ENCODE peak calls at places on chromosomes 16 and 17, in seven cellular contexts. One of them, this sample, is unnamed.

GRCh38 chr17:70144260-70144846 is 25.0 kb upstream of the KCNJ2 start:
- DNase-seq in cardiac muscle cell: peak; percentile 30
- DNase-seq in GM23338: peak; percentile 32
- DNase-seq in mammary epithelial cell: peak; percentile 16
- DNase-seq in astrocyte: peak; percentile 7
- DNase-seq in OCI-LY7: peak; percentile 56
- DNase-seq in neural progenitor cell: peak; percentile 24
- DNase-seq in this sample: no peak

GRCh38 chr16:4179763-4180260 is 62.1 kb downstream of the SRL start:
- DNase-seq in astrocyte: no peak
- DNase-seq in OCI-LY7: no peak
- DNase-seq in cardiac muscle cell: no peak
- DNase-seq in GM23338: no peak
- DNase-seq in mammary epithelial cell: no peak
- DNase-seq in neural progenitor cell: no peak
- DNase-seq in this sample: no peak

GRCh38 chr17:51946311-51946710 is 212.2 kb downstream of the CA10 start:
- DNase-seq in GM23338: no peak
- DNase-seq in neural progenitor cell: no peak
- DNase-seq in mammary epithelial cell: no peak
- DNase-seq in cardiac muscle cell: no peak
- DNase-seq in astrocyte: no peak
- DNase-seq in OCI-LY7: no peak
- DNase-seq in this sample: no peak

GRCh38 chr17:33526753-33527152 is 233.7 kb upstream of the ASIC2 start:
- DNase-seq in OCI-LY7: no peak
- DNase-seq in cardiac muscle cell: no peak
- DNase-seq in astrocyte: no peak
- DNase-seq in mammary epithelial cell: no peak
- DNase-seq in GM23338: no peak
- DNase-seq in neural progenitor cell: no peak
- DNase-seq in this sample: no peak

GRCh38 chr17:49333806-49334205 is 28.2 kb downstream of the ZNF652 start:
- DNase-seq in astrocyte: no peak
- DNase-seq in OCI-LY7: no peak
- DNase-seq in cardiac muscle cell: no peak
- DNase-seq in neural progenitor cell: no peak
- DNase-seq in mammary epithelial cell: no peak
- DNase-seq in GM23338: no peak
- DNase-seq in this sample: no peak

GRCh38 chr17:40480501-40481003 is 20.9 kb downstream of the TNS4 start:
- DNase-seq in astrocyte: no peak
- DNase-seq in mammary epithelial cell: peak; percentile 63
- DNase-seq in cardiac muscle cell: no peak
- DNase-seq in GM23338: no peak
- DNase-seq in neural progenitor cell: no peak
- DNase-seq in OCI-LY7: peak; percentile 67
- DNase-seq in this sample: no peak

GRCh38 chr17:3260600-3260999 is 37.6 kb downstream of the OR3A1 start:
- DNase-seq in mammary epithelial cell: no peak
- DNase-seq in astrocyte: no peak
- DNase-seq in OCI-LY7: no peak
- DNase-seq in neural progenitor cell: no peak
- DNase-seq in GM23338: no peak
- DNase-seq in cardiac muscle cell: no peak
- DNase-seq in this sample: no peak

GRCh38 chr17:57567278-57567677 is 177.8 kb downstream of the CCDC182 start:
- DNase-seq in astrocyte: no peak
- DNase-seq in neural progenitor cell: no peak
- DNase-seq in cardiac muscle cell: no peak
- DNase-seq in GM23338: no peak
- DNase-seq in mammary epithelial cell: no peak
- DNase-seq in OCI-LY7: no peak
- DNase-seq in this sample: no peak

GRCh38 chr17:41168121-41168520 is at the start of gene KRTAP4-3:
- DNase-seq in mammary epithelial cell: no peak
- DNase-seq in neural progenitor cell: no peak
- DNase-seq in cardiac muscle cell: no peak
- DNase-seq in astrocyte: no peak
- DNase-seq in OCI-LY7: no peak
- DNase-seq in GM23338: no peak
- DNase-seq in this sample: no peak

DNA sequence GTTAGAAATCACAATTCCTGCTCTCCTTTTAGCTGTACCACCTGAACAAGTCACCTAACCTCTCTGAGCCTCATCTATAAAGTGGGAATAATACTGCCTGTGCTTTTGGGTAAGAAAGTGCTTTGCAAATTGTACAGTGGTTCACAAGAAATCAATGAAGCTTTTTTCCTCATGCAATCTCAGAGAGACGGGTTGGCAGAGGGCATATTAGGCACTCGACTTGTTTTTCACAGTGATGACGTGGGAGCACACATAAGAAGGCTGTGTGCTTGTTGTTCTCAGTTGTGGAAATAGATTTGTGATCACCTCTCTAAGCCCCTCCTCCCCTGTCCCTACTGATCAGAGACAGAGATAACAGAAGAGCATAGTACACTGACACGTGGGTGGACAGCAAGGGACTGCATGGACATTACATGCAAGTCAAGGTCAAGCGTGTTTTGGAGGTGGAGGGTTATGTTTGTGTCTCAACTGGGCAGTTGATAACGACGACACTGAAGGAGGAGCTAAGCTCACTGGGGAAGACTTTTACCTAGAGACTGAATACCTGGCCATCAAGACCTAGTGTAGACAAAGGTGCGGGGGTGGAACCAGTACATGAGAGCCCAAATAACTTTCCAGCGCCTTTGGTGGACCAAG is 1.7 kb upstream of the GPT2 start:
- DNase-seq in cardiac muscle cell: no peak
- DNase-seq in astrocyte: no peak
- DNase-seq in mammary epithelial cell: no peak
- DNase-seq in GM23338: peak; percentile 49
- DNase-seq in OCI-LY7: no peak
- DNase-seq in neural progenitor cell: no peak
- DNase-seq in this sample: no peak
- H3K27ac ChIP-seq in cardiac muscle cell: no peak overlapping the region
- H3K27ac ChIP-seq in astrocyte: no peak overlapping the region
- H3K27ac ChIP-seq in mammary epithelial cell: no peak overlapping the region
- H3K27ac ChIP-seq in GM23338: no peak overlapping the region
- H3K27ac ChIP-seq in OCI-LY7: no peak overlapping the region
- H3K27ac ChIP-seq in neural progenitor cell: no peak overlapping the region
- H3K27ac ChIP-seq in this sample: no peak overlapping the region

GRCh38 chr17:36938566-36939058 is 1.3 kb downstream of the LHX1 start:
- DNase-seq in OCI-LY7: no peak
- DNase-seq in astrocyte: no peak
- DNase-seq in mammary epithelial cell: no peak
- DNase-seq in cardiac muscle cell: no peak
- DNase-seq in GM23338: no peak
- DNase-seq in neural progenitor cell: peak; percentile 70
- DNase-seq in this sample: no peak

GRCh38 chr17:36939059-36939943 is 2.0 kb downstream of the LHX1 start:
- DNase-seq in astrocyte: no peak
- DNase-seq in cardiac muscle cell: no peak
- DNase-seq in mammary epithelial cell: no peak
- DNase-seq in OCI-LY7: no peak
- DNase-seq in GM23338: no peak
- DNase-seq in neural progenitor cell: peak; percentile 45
- DNase-seq in this sample: no peak

GRCh38 chr17:36937001-36937960 is at the start of gene LHX1:
- DNase-seq in OCI-LY7: no peak
- DNase-seq in astrocyte: no peak
- DNase-seq in neural progenitor cell: peak; percentile 62
- DNase-seq in GM23338: peak; percentile 76
- DNase-seq in cardiac muscle cell: peak; percentile 52
- DNase-seq in mammary epithelial cell: no peak
- DNase-seq in this sample: no peak

GRCh38 chr17:36936455-36936934 is 780 bp upstream of the LHX1 start:
- DNase-seq in mammary epithelial cell: no peak
- DNase-seq in astrocyte: no peak
- DNase-seq in OCI-LY7: no peak
- DNase-seq in GM23338: peak; percentile 90
- DNase-seq in neural progenitor cell: peak; percentile 90
- DNase-seq in cardiac muscle cell: peak; percentile 81
- DNase-seq in this sample: no peak

GRCh38 chr17:36937961-36938565 is 788 bp downstream of the LHX1 start:
- DNase-seq in GM23338: peak; percentile 68
- DNase-seq in OCI-LY7: no peak
- DNase-seq in neural progenitor cell: peak; percentile 76
- DNase-seq in mammary epithelial cell: no peak
- DNase-seq in cardiac muscle cell: peak; percentile 78
- DNase-seq in astrocyte: peak; percentile 25
- DNase-seq in this sample: no peak
- H3K4me1 ChIP-seq in GM23338: peaks cover 71% of the 10 kb centered on the region
- H3K4me1 ChIP-seq in OCI-LY7: no peaks in the 10 kb centered on the region
- H3K4me1 ChIP-seq in neural progenitor cell: peaks cover 51% of the 10 kb centered on the region
- H3K4me1 ChIP-seq in mammary epithelial cell: peaks cover 58% of the 10 kb centered on the region
- H3K4me1 ChIP-seq in cardiac muscle cell: peaks cover 24% of the 10 kb centered on the region
- H3K4me1 ChIP-seq in astrocyte: peaks cover 27% of the 10 kb centered on the region
- H3K4me1 ChIP-seq in this sample: peaks cover 19% of the 10 kb centered on the region

GRCh38 chr17:59101178-59101577 is 5.5 kb downstream of the TRIM37 start:
- DNase-seq in neural progenitor cell: no peak
- DNase-seq in cardiac muscle cell: no peak
- DNase-seq in astrocyte: no peak
- DNase-seq in mammary epithelial cell: no peak
- DNase-seq in OCI-LY7: no peak
- DNase-seq in GM23338: no peak
- DNase-seq in this sample: no peak

GRCh38 chr17:59108400-59109102 is 1.9 kb upstream of the TRIM37 start:
- DNase-seq in mammary epithelial cell: no peak
- DNase-seq in cardiac muscle cell: no peak
- DNase-seq in OCI-LY7: no peak
- DNase-seq in neural progenitor cell: peak; percentile 2
- DNase-seq in GM23338: no peak
- DNase-seq in astrocyte: no peak
- DNase-seq in this sample: no peak

GRCh38 chr17:59107306-59107670 is 608 bp upstream of the TRIM37 start:
- DNase-seq in mammary epithelial cell: no peak
- DNase-seq in OCI-LY7: no peak
- DNase-seq in neural progenitor cell: no peak
- DNase-seq in astrocyte: no peak
- DNase-seq in cardiac muscle cell: no peak
- DNase-seq in GM23338: no peak
- DNase-seq in this sample: no peak

GRCh38 chr17:59106463-59107305 is at the start of gene TRIM37:
- DNase-seq in OCI-LY7: peak; percentile 100
- DNase-seq in mammary epithelial cell: peak; percentile 99
- DNase-seq in neural progenitor cell: peak; percentile 99
- DNase-seq in astrocyte: peak; percentile 92
- DNase-seq in GM23338: peak; percentile 99
- DNase-seq in cardiac muscle cell: peak; percentile 99
- DNase-seq in this sample: peak; percentile 97

GRCh38 chr17:59105852-59106462 is 723 bp downstream of the TRIM37 start:
- DNase-seq in OCI-LY7: peak; percentile 50
- DNase-seq in cardiac muscle cell: no peak
- DNase-seq in GM23338: peak; percentile 61
- DNase-seq in astrocyte: peak; percentile 19
- DNase-seq in neural progenitor cell: no peak
- DNase-seq in mammary epithelial cell: peak; percentile 75
- DNase-seq in this sample: peak; percentile 59
- H3K27ac ChIP-seq in OCI-LY7: peak overlapping the region; percentile 77
- H3K27ac ChIP-seq in cardiac muscle cell: peak overlapping the region; percentile 80
- H3K27ac ChIP-seq in GM23338: peak overlapping the region; percentile 96
- H3K27ac ChIP-seq in astrocyte: peak overlapping the region; percentile 82
- H3K27ac ChIP-seq in neural progenitor cell: peak overlapping the region; percentile 81
- H3K27ac ChIP-seq in mammary epithelial cell: peak overlapping the region; percentile 74
- H3K27ac ChIP-seq in this sample: peak overlapping the region; percentile 82

GRCh38 chr17:21247859-21248258 is 5.4 kb downstream of the NATD1 start:
- DNase-seq in cardiac muscle cell: no peak
- DNase-seq in GM23338: no peak
- DNase-seq in neural progenitor cell: no peak
- DNase-seq in mammary epithelial cell: no peak
- DNase-seq in OCI-LY7: no peak
- DNase-seq in astrocyte: no peak
- DNase-seq in this sample: no peak

GRCh38 chr17:21242780-21243515 is 10.3 kb downstream of the NATD1 start:
- DNase-seq in mammary epithelial cell: no peak
- DNase-seq in neural progenitor cell: no peak
- DNase-seq in OCI-LY7: no peak
- DNase-seq in GM23338: no peak
- DNase-seq in cardiac muscle cell: no peak
- DNase-seq in astrocyte: no peak
- DNase-seq in this sample: no peak

GRCh38 chr17:21246698-21247097 is 6.5 kb downstream of the NATD1 start:
- DNase-seq in GM23338: no peak
- DNase-seq in neural progenitor cell: no peak
- DNase-seq in OCI-LY7: no peak
- DNase-seq in astrocyte: no peak
- DNase-seq in cardiac muscle cell: no peak
- DNase-seq in mammary epithelial cell: no peak
- DNase-seq in this sample: no peak

GRCh38 chr17:21243516-21244303 is 9.5 kb downstream of the NATD1 start:
- DNase-seq in mammary epithelial cell: no peak
- DNase-seq in neural progenitor cell: no peak
- DNase-seq in OCI-LY7: no peak
- DNase-seq in astrocyte: no peak
- DNase-seq in cardiac muscle cell: no peak
- DNase-seq in GM23338: no peak
- DNase-seq in this sample: no peak

GRCh38 chr17:21245703-21246102 is 7.5 kb downstream of the NATD1 start:
- DNase-seq in astrocyte: no peak
- DNase-seq in neural progenitor cell: no peak
- DNase-seq in OCI-LY7: peak; percentile 42
- DNase-seq in cardiac muscle cell: no peak
- DNase-seq in mammary epithelial cell: no peak
- DNase-seq in GM23338: no peak
- DNase-seq in this sample: no peak
- H3K4me1 ChIP-seq in astrocyte: no peaks in the 10 kb centered on the region
- H3K4me1 ChIP-seq in neural progenitor cell: peaks cover 16% of the 10 kb centered on the region
- H3K4me1 ChIP-seq in OCI-LY7: peaks cover 12% of the 10 kb centered on the region
- H3K4me1 ChIP-seq in cardiac muscle cell: peaks cover 19% of the 10 kb centered on the region
- H3K4me1 ChIP-seq in mammary epithelial cell: peaks cover 17% of the 10 kb centered on the region
- H3K4me1 ChIP-seq in GM23338: no peaks in the 10 kb centered on the region
- H3K4me1 ChIP-seq in this sample: no peaks in the 10 kb centered on the region

DNA sequence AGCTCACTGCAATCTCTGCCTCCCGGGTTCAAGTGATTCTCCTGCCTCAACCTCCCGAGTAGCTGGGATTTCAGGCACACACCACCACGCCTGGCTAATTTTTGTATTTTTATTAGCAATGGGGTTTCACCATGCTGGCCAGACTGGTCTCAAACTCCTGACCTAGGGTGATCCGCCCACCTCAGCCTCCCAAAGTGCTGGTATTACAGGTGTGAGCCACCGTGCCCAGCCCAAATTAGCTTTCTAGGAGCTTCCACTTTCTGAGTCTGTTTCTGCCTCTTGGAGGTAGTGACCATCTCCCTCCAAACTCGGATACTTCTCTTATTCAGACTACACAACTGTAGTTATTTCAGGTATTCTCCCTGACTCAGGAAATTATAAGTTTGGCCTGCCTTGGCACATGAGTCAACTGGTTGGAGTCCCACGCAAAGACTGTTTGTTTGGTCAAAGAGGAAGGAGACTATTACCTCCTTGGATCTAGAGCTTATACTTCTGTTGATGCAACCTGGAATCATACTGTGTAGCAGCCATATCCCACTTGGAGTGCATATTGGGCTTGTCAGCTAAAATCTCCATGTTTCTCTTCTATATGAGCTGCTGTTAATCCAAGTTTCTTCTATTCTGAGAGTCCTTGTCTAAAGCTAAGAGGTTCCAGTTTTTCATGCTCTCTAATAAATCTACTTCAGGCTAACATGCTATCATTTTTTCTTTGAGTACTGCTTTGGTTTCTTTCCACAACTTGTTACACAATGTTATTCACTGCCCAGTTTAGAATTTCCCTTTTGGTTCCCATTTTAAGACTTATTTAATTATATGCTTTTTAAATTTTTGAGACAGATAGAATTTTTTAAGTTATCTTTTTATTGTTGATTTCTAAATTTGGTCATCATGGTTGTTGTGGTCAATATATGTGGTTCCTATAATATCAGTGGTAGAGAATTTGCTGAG is 7.5 kb downstream of the IL4R start:
- DNase-seq in GM23338: no peak
- DNase-seq in OCI-LY7: no peak
- DNase-seq in mammary epithelial cell: peak; percentile 84
- DNase-seq in cardiac muscle cell: no peak
- DNase-seq in astrocyte: peak; percentile 51
- DNase-seq in neural progenitor cell: no peak
- DNase-seq in this sample: peak; percentile 14
- H3K27ac ChIP-seq in GM23338: no peak overlapping the region
- H3K27ac ChIP-seq in OCI-LY7: no peak overlapping the region
- H3K27ac ChIP-seq in mammary epithelial cell: peak overlapping the region; percentile 64
- H3K27ac ChIP-seq in cardiac muscle cell: no peak overlapping the region
- H3K27ac ChIP-seq in astrocyte: no peak overlapping the region
- H3K27ac ChIP-seq in neural progenitor cell: no peak overlapping the region
- H3K27ac ChIP-seq in this sample: peak overlapping the region; percentile 78